ENCODE peak calls at places on chromosomes 2 and 18, in eight cellular contexts. One of them, this sample, is unnamed.

GRCh38 chr2:44087714-44088092 is 81.0 kb upstream of the PPM1B start:
- DNase-seq in right lobe of liver: no peak
- DNase-seq in left lung: no peak
- DNase-seq in stomach: no peak
- DNase-seq in mammary epithelial cell: no peak
- DNase-seq in adrenal gland: no peak
- DNase-seq in MM.1S: no peak
- DNase-seq in PC-9: no peak
- DNase-seq in this sample: no peak

GRCh38 chr2:98478861-98479770 is 34.5 kb downstream of the INPP4A start:
- DNase-seq in right lobe of liver: no peak
- DNase-seq in left lung: no peak
- DNase-seq in stomach: no peak
- DNase-seq in mammary epithelial cell: peak; percentile 74
- DNase-seq in adrenal gland: no peak
- DNase-seq in MM.1S: peak; percentile 47
- DNase-seq in PC-9: no peak
- DNase-seq in this sample: no peak

GRCh38 chr2:16069933-16070647 is 129.7 kb downstream of the MYCN start:
- DNase-seq in right lobe of liver: no peak
- DNase-seq in left lung: no peak
- DNase-seq in stomach: no peak
- DNase-seq in mammary epithelial cell: peak; percentile 11
- DNase-seq in adrenal gland: no peak
- DNase-seq in MM.1S: no peak
- DNase-seq in PC-9: no peak
- DNase-seq in this sample: no peak

GRCh38 chr2:169765523-169765922 is 31.9 kb downstream of the KLHL23 start:
- DNase-seq in right lobe of liver: no peak
- DNase-seq in left lung: no peak
- DNase-seq in stomach: no peak
- DNase-seq in mammary epithelial cell: peak; percentile 62
- DNase-seq in adrenal gland: no peak
- DNase-seq in MM.1S: no peak
- DNase-seq in PC-9: peak; percentile 38
- DNase-seq in this sample: no peak

GRCh38 chr2:181203412-181203811 is 223.0 kb downstream of the UBE2E3 start:
- DNase-seq in right lobe of liver: no peak
- DNase-seq in left lung: no peak
- DNase-seq in stomach: no peak
- DNase-seq in mammary epithelial cell: peak; percentile 87
- DNase-seq in adrenal gland: no peak
- DNase-seq in MM.1S: no peak
- DNase-seq in PC-9: peak; percentile 95
- DNase-seq in this sample: no peak

GRCh38 chr2:73937899-73938298 is 11.2 kb downstream of the DGUOK start:
- DNase-seq in right lobe of liver: no peak
- DNase-seq in left lung: no peak
- DNase-seq in stomach: no peak
- DNase-seq in mammary epithelial cell: no peak
- DNase-seq in adrenal gland: no peak
- DNase-seq in MM.1S: no peak
- DNase-seq in PC-9: no peak
- DNase-seq in this sample: no peak

GRCh38 chr2:142966281-142966680 is 88.8 kb downstream of the KYNU start:
- DNase-seq in right lobe of liver: no peak
- DNase-seq in left lung: no peak
- DNase-seq in stomach: no peak
- DNase-seq in mammary epithelial cell: no peak
- DNase-seq in adrenal gland: no peak
- DNase-seq in MM.1S: no peak
- DNase-seq in PC-9: no peak
- DNase-seq in this sample: no peak

GRCh38 chr2:2577366-2577765 is 246.3 kb upstream of the MYT1L start:
- DNase-seq in right lobe of liver: no peak
- DNase-seq in left lung: no peak
- DNase-seq in stomach: peak; percentile 25
- DNase-seq in mammary epithelial cell: no peak
- DNase-seq in adrenal gland: peak; percentile 62
- DNase-seq in MM.1S: no peak
- DNase-seq in PC-9: no peak
- DNase-seq in this sample: no peak

GRCh38 chr2:132999421-132999820 is 329.4 kb upstream of the LYPD1 start:
- DNase-seq in right lobe of liver: no peak
- DNase-seq in left lung: no peak
- DNase-seq in stomach: no peak
- DNase-seq in mammary epithelial cell: no peak
- DNase-seq in adrenal gland: no peak
- DNase-seq in MM.1S: no peak
- DNase-seq in PC-9: no peak
- DNase-seq in this sample: no peak

GRCh38 chr2:175233135-175233719 is 51.7 kb upstream of the ATP5MC3 start:
- DNase-seq in right lobe of liver: no peak
- DNase-seq in left lung: no peak
- DNase-seq in stomach: no peak
- DNase-seq in mammary epithelial cell: peak; percentile 43
- DNase-seq in adrenal gland: no peak
- DNase-seq in MM.1S: no peak
- DNase-seq in PC-9: peak; percentile 57
- DNase-seq in this sample: no peak

GRCh38 chr2:204321910-204322765 is 223.1 kb upstream of the PARD3B start:
- DNase-seq in right lobe of liver: no peak
- DNase-seq in left lung: no peak
- DNase-seq in stomach: no peak
- DNase-seq in mammary epithelial cell: peak; percentile 4
- DNase-seq in adrenal gland: peak; percentile 56
- DNase-seq in MM.1S: no peak
- DNase-seq in PC-9: peak; percentile 49
- DNase-seq in this sample: no peak

GRCh38 chr2:61257446-61257845 is 95.5 kb downstream of the C2orf74 start:
- DNase-seq in right lobe of liver: no peak
- DNase-seq in left lung: no peak
- DNase-seq in stomach: no peak
- DNase-seq in mammary epithelial cell: no peak
- DNase-seq in adrenal gland: no peak
- DNase-seq in MM.1S: no peak
- DNase-seq in PC-9: no peak
- DNase-seq in this sample: no peak

GRCh38 chr2:185689906-185690539 is 48.6 kb upstream of the FSIP2 start:
- DNase-seq in right lobe of liver: no peak
- DNase-seq in left lung: no peak
- DNase-seq in stomach: no peak
- DNase-seq in mammary epithelial cell: peak; percentile 36
- DNase-seq in adrenal gland: no peak
- DNase-seq in MM.1S: no peak
- DNase-seq in PC-9: no peak
- DNase-seq in this sample: no peak

GRCh38 chr2:165238295-165238694 is 919 bp upstream of the SCN2A start:
- DNase-seq in right lobe of liver: no peak
- DNase-seq in left lung: no peak
- DNase-seq in stomach: no peak
- DNase-seq in mammary epithelial cell: peak; percentile 4
- DNase-seq in adrenal gland: no peak
- DNase-seq in MM.1S: peak; percentile 30
- DNase-seq in PC-9: no peak
- DNase-seq in this sample: no peak

GRCh38 chr2:172039011-172039704 is 39.4 kb downstream of the METAP1D start:
- DNase-seq in right lobe of liver: no peak
- DNase-seq in left lung: no peak
- DNase-seq in stomach: no peak
- DNase-seq in mammary epithelial cell: no peak
- DNase-seq in adrenal gland: no peak
- DNase-seq in MM.1S: no peak
- DNase-seq in PC-9: no peak
- DNase-seq in this sample: no peak

GRCh38 chr18:3246636-3247242 is 862 bp upstream of the MYL12A start:
- DNase-seq in right lobe of liver: no peak
- DNase-seq in left lung: no peak
- DNase-seq in stomach: no peak
- DNase-seq in mammary epithelial cell: peak; percentile 35
- DNase-seq in adrenal gland: peak; percentile 76
- DNase-seq in MM.1S: peak; percentile 27
- DNase-seq in PC-9: peak; percentile 37
- DNase-seq in this sample: no peak

GRCh38 chr2:113118263-113118657 is 9.1 kb upstream of the IL1RN start:
- DNase-seq in right lobe of liver: no peak
- DNase-seq in left lung: no peak
- DNase-seq in stomach: peak; percentile 52
- DNase-seq in mammary epithelial cell: no peak
- DNase-seq in adrenal gland: no peak
- DNase-seq in MM.1S: no peak
- DNase-seq in PC-9: peak; percentile 66
- DNase-seq in this sample: no peak

GRCh38 chr2:19933351-19933981 is 31.7 kb upstream of the TTC32 start:
- DNase-seq in right lobe of liver: no peak
- DNase-seq in left lung: no peak
- DNase-seq in stomach: no peak
- DNase-seq in mammary epithelial cell: peak; percentile 56
- DNase-seq in adrenal gland: no peak
- DNase-seq in MM.1S: peak; percentile 67
- DNase-seq in PC-9: peak; percentile 95
- DNase-seq in this sample: no peak

DNA sequence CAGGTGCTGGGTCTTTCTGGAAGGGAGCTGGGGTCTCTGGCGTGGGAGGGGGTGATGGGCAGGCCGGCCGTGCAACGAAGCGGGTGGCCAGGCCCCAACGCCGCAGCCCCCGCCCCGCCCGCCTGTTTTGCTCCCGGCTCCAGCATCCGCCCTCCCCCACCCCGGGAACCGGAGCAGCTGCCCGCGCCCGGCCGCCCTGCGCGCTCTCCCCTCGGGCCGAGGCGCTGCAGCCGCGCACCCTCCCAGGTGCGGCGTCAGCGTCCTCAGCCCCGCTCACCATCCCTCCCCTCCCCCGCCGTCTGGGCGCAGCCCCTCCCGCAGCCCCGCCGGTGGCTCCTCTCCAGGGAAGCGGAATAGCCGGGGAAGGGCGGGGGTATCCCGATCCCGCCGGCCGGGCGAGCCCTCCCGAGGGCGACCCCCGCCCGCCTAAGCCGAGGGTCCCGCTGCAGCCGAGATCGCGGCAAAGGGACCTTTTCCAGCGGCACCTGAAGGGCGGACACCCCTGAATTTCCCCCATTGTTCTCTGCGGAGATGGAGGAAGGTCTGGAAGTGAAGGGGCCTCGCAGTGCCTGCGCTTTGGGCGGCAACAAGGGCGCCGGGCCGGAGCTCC is 510 bp downstream of the KIF1A start:
- DNase-seq in right lobe of liver: no peak
- DNase-seq in left lung: no peak
- DNase-seq in stomach: peak; percentile 13
- DNase-seq in mammary epithelial cell: no peak
- DNase-seq in adrenal gland: peak; percentile 49
- DNase-seq in MM.1S: no peak
- DNase-seq in PC-9: no peak
- DNase-seq in this sample: no peak
- H3K4me3 ChIP-seq in right lobe of liver: no peak overlapping the region
- H3K4me3 ChIP-seq in left lung: no peak overlapping the region
- H3K4me3 ChIP-seq in stomach: peak overlapping the region; percentile 35
- H3K4me3 ChIP-seq in mammary epithelial cell: no peak overlapping the region
- H3K4me3 ChIP-seq in adrenal gland: no peak overlapping the region
- H3K4me3 ChIP-seq in MM.1S: no peak overlapping the region
- H3K4me3 ChIP-seq in PC-9: no peak overlapping the region
- H3K4me3 ChIP-seq in this sample: no peak overlapping the region

DNA sequence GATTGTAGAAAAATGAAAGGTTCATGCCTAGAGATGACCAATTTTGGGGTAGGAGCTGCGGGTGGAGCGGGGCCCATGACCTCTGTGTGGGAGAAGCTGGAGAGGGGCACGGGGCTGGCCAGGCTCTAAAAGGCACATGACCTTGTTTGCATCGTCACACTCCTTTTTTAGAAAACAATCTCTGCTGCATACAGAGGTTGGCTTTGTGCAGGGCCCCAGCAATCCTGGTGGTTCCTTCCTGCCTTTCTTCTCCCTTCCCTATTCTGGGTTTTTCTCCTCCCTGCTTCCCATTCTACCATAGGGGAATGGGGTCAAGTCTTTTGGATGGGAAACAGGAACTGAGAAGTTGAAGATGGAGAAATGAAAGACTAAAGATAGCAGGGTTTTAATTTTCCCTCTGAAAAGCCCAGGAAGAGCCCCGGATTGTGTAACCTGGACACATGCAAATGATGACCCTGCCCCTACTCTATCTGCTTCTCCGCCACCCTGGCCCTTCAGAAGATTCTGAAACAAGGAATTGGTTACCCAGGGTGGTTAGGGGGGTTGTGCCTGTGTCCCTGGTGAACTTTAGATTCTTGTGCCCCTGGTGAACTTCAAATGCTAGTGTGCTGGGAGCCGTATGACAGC is 53.9 kb downstream of the ASAP2 start:
- DNase-seq in right lobe of liver: no peak
- DNase-seq in left lung: no peak
- DNase-seq in stomach: no peak
- DNase-seq in mammary epithelial cell: no peak
- DNase-seq in adrenal gland: no peak
- DNase-seq in MM.1S: no peak
- DNase-seq in PC-9: no peak
- DNase-seq in this sample: no peak
- H3K4me1 ChIP-seq in right lobe of liver: no peaks in the 10 kb centered on the region
- H3K4me1 ChIP-seq in left lung: peaks cover 74% of the 10 kb centered on the region
- H3K4me1 ChIP-seq in stomach: peaks cover 91% of the 10 kb centered on the region
- H3K4me1 ChIP-seq in mammary epithelial cell: peaks cover 13% of the 10 kb centered on the region
- H3K4me1 ChIP-seq in adrenal gland: peaks cover 58% of the 10 kb centered on the region
- H3K4me1 ChIP-seq in MM.1S: no peaks in the 10 kb centered on the region
- H3K4me1 ChIP-seq in PC-9: peaks cover 11% of the 10 kb centered on the region
- H3K4me1 ChIP-seq in this sample: peaks cover 21% of the 10 kb centered on the region

GRCh38 chr18:5955861-5956260 is 60.5 kb upstream of the TMEM200C start:
- DNase-seq in right lobe of liver: no peak
- DNase-seq in left lung: no peak
- DNase-seq in stomach: no peak
- DNase-seq in mammary epithelial cell: no peak
- DNase-seq in adrenal gland: no peak
- DNase-seq in MM.1S: no peak
- DNase-seq in PC-9: no peak
- DNase-seq in this sample: no peak

GRCh38 chr18:5951515-5952081 is 56.3 kb upstream of the TMEM200C start:
- DNase-seq in right lobe of liver: no peak
- DNase-seq in left lung: no peak
- DNase-seq in stomach: no peak
- DNase-seq in mammary epithelial cell: no peak
- DNase-seq in adrenal gland: no peak
- DNase-seq in MM.1S: peak; percentile 36
- DNase-seq in PC-9: no peak
- DNase-seq in this sample: no peak
- TF ChIP-seq CTCF in right lobe of liver: no peak
- TF ChIP-seq CTCF in left lung: no peak
- TF ChIP-seq CTCF in stomach: no peak
- TF ChIP-seq CTCF in mammary epithelial cell: no peak
- TF ChIP-seq CTCF in adrenal gland: no peak
- TF ChIP-seq CTCF in MM.1S: no peak
- TF ChIP-seq CTCF in PC-9: no peak
- TF ChIP-seq CTCF in this sample: no peak

DNA sequence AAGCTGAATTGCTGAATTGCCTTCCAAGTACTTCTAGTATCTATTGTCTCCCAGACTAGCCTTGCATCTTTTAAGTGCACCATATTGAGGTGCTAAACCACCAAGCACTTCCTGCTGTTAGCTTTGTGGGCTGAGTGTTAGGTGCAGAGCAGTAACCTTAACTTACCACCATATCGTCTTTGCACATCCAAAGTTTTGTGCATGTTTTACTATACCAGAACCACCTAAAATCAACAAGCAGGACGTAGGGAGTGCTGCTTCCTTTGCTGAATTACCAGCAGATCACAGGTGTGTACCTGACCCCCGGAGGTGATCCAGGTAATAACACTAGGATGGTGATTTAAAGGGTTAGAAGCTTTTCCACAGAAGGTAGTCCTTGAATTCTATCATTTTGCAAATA is 359.9 kb upstream of the HNRNPA3 start:
- DNase-seq in right lobe of liver: no peak
- DNase-seq in left lung: no peak
- DNase-seq in stomach: no peak
- DNase-seq in mammary epithelial cell: no peak
- DNase-seq in adrenal gland: no peak
- DNase-seq in MM.1S: peak; percentile 9
- DNase-seq in PC-9: no peak
- DNase-seq in this sample: no peak
- H3K4me3 ChIP-seq in right lobe of liver: no peak overlapping the region
- H3K4me3 ChIP-seq in left lung: no peak overlapping the region
- H3K4me3 ChIP-seq in stomach: no peak overlapping the region
- H3K4me3 ChIP-seq in mammary epithelial cell: no peak overlapping the region
- H3K4me3 ChIP-seq in adrenal gland: no peak overlapping the region
- H3K4me3 ChIP-seq in MM.1S: no peak overlapping the region
- H3K4me3 ChIP-seq in PC-9: no peak overlapping the region
- H3K4me3 ChIP-seq in this sample: no peak overlapping the region

This sample was measured in RWPE2.